ENCODE peak calls at places on chromosome 19, in six cellular contexts. N is tibial nerve, X is neural progenitor cell, L is brain microvascular endothelial cell, C is heart left ventricle, Z is A673. D is an unnamed sample.

GRCh38 chr19:53132231-53132991 is at the start of gene ZNF415:
- DNase-seq in N (peak; percentile 45), X (peak; percentile 96), L (peak; percentile 74), C (peak; percentile 94), Z (peak; percentile 76), D (peak; percentile 84)

GRCh38 chr19:43564800-43565199 is 10.5 kb downstream of the XRCC1 start:
- DNase-seq in N (no peak), X (no peak), L (no peak), C (no peak), Z (peak; percentile 63), D (no peak)

GRCh38 chr19:20968092-20968491 is 45.0 kb downstream of the ZNF85 start:
- DNase-seq in N (no peak), X (no peak), L (no peak), C (no peak), Z (no peak), D (no peak)

GRCh38 chr19:43229315-43229714 is 23.9 kb upstream of the PSG4 start:
- DNase-seq in N (no peak), X (no peak), L (peak; percentile 25), C (no peak), Z (no peak), D (no peak)

GRCh38 chr19:18778826-18779354 is 12.2 kb downstream of the COMP start:
- DNase-seq in N (no peak), X (no peak), L (no peak), C (no peak), Z (no peak), D (no peak)

GRCh38 chr19:19539738-19540703 is 2.0 kb downstream of the CILP2 start:
- DNase-seq in N (no peak), X (peak; percentile 59), L (peak; percentile 56), C (peak; percentile 66), Z (peak; percentile 74), D (peak; percentile 95)

GRCh38 chr19:50803633-50804419 is 13.6 kb downstream of the ACP4 start:
- DNase-seq in N (no peak), X (peak; percentile 83), L (no peak), C (no peak), Z (no peak), D (no peak)

GRCh38 chr19:11106477-11106876 is 17.2 kb downstream of the LDLR start:
- DNase-seq in N (no peak), X (no peak), L (no peak), C (peak; percentile 88), Z (no peak), D (no peak)

GRCh38 chr19:843180-843835 is 2.5 kb downstream of the PRTN3 start:
- DNase-seq in N (no peak), X (peak; percentile 79), L (no peak), C (no peak), Z (no peak), D (no peak)

GRCh38 chr19:843836-844299 is 3.1 kb downstream of the PRTN3 start:
- DNase-seq in N (no peak), X (peak; percentile 42), L (no peak), C (no peak), Z (no peak), D (no peak)

GRCh38 chr19:839146-839872 is 1.5 kb upstream of the PRTN3 start:
- DNase-seq in N (no peak), X (no peak), L (no peak), C (no peak), Z (no peak), D (no peak)

GRCh38 chr19:844300-844971 is 3.6 kb downstream of the PRTN3 start:
- DNase-seq in N (no peak), X (peak; percentile 46), L (no peak), C (no peak), Z (no peak), D (no peak)

DNA sequence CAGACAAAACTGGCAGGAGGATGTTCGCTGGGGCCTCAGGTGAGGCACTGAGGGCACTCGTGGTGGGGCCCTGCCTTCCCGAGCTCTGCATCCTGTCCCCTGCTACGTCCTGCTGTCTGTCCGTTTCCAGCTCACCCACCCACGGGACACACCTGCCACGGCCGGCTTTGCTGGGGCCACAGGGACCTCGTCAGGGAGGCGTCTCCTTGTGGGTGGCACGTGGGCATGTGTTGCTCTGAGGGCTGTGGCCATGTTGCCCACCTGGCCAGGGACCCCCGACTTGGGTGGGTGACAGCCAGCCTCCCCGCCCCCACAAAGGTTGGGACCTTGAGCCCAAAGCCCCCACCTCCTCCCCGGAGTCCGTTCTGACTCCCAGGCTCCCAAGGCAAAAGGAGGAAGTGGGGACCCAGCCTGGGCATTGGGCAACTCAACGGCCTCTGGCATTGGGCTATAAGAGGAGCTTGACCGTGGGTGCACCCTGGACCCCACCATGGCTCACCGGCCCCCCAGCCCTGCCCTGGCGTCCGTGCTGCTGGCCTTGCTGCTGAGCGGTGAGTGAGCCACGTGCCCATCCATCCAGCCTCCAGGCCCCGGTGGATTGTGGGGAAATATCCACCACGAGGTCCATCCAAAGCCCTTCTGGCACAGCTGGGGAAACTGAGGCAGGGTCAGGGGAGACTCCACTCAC is at the start of gene PRTN3:
- DNase-seq in N (no peak), X (no peak), L (no peak), C (no peak), Z (no peak), D (no peak)
- H3K36me3 ChIP-seq in N (no peaks in the 10 kb centered on the region), X (no peaks in the 10 kb centered on the region), L (no peaks in the 10 kb centered on the region), C (no peaks in the 10 kb centered on the region), Z (no peaks in the 10 kb centered on the region), D (no peaks in the 10 kb centered on the region)

GRCh38 chr19:41330946-41331678 is 21.1 kb downstream of the CCDC97 start:
- DNase-seq in N (no peak), X (no peak), L (no peak), C (no peak), Z (no peak), D (no peak)
- H3K27ac ChIP-seq in N (no peak overlapping the region), X (no peak overlapping the region), L (no peak overlapping the region), C (no peak overlapping the region), Z (no peak overlapping the region), D (no peak overlapping the region)

DNA sequence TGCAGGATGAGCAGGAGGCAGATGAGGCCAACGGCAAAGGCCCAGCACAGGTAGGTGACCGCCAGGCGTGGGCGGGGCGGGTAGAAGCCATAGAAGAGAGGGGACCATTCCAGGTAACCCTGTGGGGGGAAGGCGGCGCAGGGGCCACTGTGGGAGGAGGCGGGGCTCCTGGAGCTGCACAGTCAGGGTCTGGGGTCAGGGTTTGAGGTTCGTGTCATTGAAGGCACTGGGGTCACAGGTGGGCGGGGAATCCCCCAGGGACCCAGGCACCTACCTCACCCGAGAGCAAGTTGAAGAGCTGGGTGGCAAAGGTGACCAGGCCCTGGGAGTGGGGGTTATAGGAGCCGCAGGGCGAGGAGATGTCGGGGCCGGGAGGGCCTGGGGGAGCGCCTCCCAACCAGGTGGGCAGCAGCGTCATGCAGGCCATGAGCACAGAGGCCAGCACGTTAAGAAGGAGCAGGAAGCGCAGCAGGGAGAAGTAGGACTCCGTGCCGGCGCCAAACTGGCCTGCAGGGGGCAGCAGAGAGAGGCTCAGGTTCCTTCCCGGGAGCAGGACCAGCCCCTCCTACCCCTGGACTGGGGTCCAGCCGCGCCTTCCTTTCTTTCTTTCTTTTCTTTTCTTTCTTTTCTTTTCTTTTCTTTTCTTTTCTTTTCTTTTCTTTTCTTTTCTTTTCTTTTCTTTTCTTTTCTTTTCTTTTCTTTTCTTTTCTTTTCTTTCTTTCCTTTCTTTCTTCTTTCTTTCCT is 4.6 kb downstream of the TMC4 start:
- DNase-seq in N (peak; percentile 94), X (peak; percentile 91), L (peak; percentile 85), C (peak; percentile 93), Z (peak; percentile 93), D (peak; percentile 98)
- TF ChIP-seq CTCF in N (peak; percentile 95), X (peak; percentile 73), L (peak; percentile 93), C (peak; percentile 79), Z (peak; percentile 91), D (peak; percentile 86)

GRCh38 chr19:46383846-46384245 is 29.5 kb downstream of the CCDC8 start:
- DNase-seq in N (no peak), X (no peak), L (no peak), C (peak; percentile 42), Z (no peak), D (no peak)
- H3K36me3 ChIP-seq in N (peaks cover 47% of the 10 kb centered on the region), X (peaks cover 14% of the 10 kb centered on the region), L (peaks cover 62% of the 10 kb centered on the region), C (peaks cover 89% of the 10 kb centered on the region), Z (peaks cover 81% of the 10 kb centered on the region), D (peaks cover 15% of the 10 kb centered on the region)

GRCh38 chr19:16002380-16002779 is 53.6 kb downstream of the OR10H4 start:
- DNase-seq in N (no peak), X (no peak), L (no peak), C (no peak), Z (no peak), D (no peak)
- H3K27ac ChIP-seq in N (peak overlapping the region; percentile 55), X (no peak overlapping the region), L (no peak overlapping the region), C (no peak overlapping the region), Z (no peak overlapping the region), D (no peak overlapping the region)

DNA sequence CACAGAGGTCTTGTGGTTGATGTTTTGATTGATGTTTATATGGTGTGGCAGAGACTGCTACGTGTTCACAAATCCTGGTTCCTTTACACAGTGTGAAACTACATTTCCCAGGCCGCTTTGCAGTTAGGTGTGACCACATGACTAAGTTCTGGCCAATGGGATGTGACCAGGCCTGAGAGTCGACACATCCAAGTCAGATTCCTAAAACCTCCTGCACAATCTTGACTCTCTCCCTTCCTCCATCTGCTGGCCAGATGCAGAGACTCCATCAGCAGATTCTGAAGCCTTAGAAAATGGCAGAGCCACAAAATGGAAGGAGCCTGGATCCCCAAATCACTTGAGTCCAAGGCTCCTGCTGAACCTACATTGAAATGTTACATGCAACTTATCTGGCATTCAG is 12.6 kb downstream of the CD37 start:
- DNase-seq in N (peak; percentile 48), X (peak; percentile 72), L (peak; percentile 54), C (no peak), Z (peak; percentile 68), D (no peak)
- TF ChIP-seq CTCF in N (no peak), X (peak; percentile 31), L (peak; percentile 45), C (no peak), Z (peak; percentile 31), D (no peak)

DNA sequence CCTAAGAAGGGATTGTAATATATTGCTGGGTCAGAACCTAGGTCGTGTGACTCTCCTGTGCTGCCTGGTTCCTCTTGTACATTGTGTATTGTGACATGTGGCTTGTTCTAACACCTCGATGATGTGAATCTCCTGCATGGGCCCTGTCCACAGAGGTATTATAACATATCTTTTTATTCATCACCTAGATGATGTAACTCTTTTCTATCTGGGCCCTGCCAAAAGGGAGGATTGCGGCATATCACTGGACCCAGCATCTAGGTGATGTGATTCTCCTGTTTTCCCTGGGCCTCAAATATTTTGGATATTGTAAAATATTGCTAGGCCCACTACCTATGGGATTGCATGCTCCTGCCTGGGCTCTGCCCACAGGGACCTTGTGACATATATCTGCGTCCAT is 33.4 kb upstream of the ZNF254 start:
- DNase-seq in N (no peak), X (no peak), L (no peak), C (no peak), Z (no peak), D (no peak)
- H3K36me3 ChIP-seq in N (peaks cover 18% of the 10 kb centered on the region), X (no peaks in the 10 kb centered on the region), L (peaks cover 56% of the 10 kb centered on the region), C (peaks cover 88% of the 10 kb centered on the region), Z (peaks cover 65% of the 10 kb centered on the region), D (peaks cover 10% of the 10 kb centered on the region)

DNA sequence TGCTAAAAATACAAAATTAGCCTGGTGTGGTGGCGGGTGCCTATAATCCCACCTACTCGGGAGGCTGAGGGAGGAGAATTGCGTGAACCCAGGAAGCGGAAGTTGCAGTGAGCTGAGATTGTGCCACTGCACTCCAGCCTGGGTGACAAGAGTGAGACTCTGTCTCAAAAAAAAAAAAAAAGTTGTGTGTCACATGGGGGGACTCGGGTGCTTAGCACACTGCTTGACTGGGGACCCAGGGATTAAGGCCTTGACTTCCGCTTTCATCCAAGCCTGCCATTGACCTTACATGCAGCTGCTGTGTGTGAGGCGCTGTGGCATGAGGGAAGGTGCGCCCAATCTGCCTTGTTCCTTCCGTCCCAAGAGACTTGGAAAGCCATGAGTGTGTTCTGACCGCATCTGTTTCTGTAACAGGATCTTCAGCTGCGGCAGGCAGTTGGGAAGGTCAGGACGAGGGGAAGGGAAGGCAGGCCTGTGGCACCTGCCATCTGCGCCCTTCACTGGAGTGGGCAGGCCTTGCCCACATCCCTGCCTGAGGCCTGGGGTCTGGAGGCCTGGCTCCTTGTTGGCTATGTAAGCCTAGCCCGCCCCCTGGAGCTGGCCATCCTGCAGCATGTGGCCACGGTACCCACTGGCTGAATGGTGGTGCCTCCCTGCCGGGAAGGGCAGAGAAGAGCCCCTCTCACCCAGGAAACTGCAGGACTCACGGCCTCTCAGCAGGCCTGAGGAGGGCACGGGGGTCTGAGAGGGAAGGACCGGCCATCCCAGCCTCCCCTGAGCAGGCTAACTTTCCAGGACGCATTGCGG is 23.0 kb downstream of the PPP1R37 start:
- DNase-seq in N (no peak), X (no peak), L (no peak), C (no peak), Z (no peak), D (no peak)
- H3K27ac ChIP-seq in N (no peak overlapping the region), X (peak overlapping the region; percentile 1), L (no peak overlapping the region), C (no peak overlapping the region), Z (no peak overlapping the region), D (no peak overlapping the region)